ENCODE peak calls at places on chromosomes 7 and 10, in nine cellular contexts. One of them, this sample, is unnamed.

GRCh38 chr7:44257618-44258422 is 57.0 kb downstream of the YKT6 start:
- DNase-seq in heart right ventricle: peak
- DNase-seq in activated effector memory CD4-positive, alpha-beta T cell treated with Interleukin-2 at 50 U/mL for 16 hours: peak
- DNase-seq in Calu3: peak
- DNase-seq in naive thymus-derived CD8-positive, alpha-beta T cell: peak
- DNase-seq in activated naive CD4-positive, alpha-beta T cell treated with anti-CD3 and anti-CD28 coated beads, Interleukin-2, amount 10 ng/mL, durations not matched to agents 7 days and 5 days: peak
- DNase-seq in T-cell: peak
- DNase-seq in progenitor cell of endocrine pancreas: no peak
- DNase-seq in fibroblast of pulmonary artery: peak
- DNase-seq in this sample: peak

GRCh38 chr7:77331938-77332695 is 84.0 kb downstream of the GSAP start:
- DNase-seq in fibroblast of pulmonary artery: peak
- DNase-seq in heart right ventricle: peak
- DNase-seq in activated naive CD4-positive, alpha-beta T cell treated with anti-CD3 and anti-CD28 coated beads, Interleukin-2, amount 10 ng/mL, durations not matched to agents 7 days and 5 days: peak
- DNase-seq in T-cell: peak
- DNase-seq in Calu3: peak
- DNase-seq in naive thymus-derived CD8-positive, alpha-beta T cell: no peak
- DNase-seq in activated effector memory CD4-positive, alpha-beta T cell treated with Interleukin-2 at 50 U/mL for 16 hours: no peak
- DNase-seq in progenitor cell of endocrine pancreas: peak
- DNase-seq in this sample: no peak

GRCh38 chr7:127409629-127410028 is 17.1 kb upstream of the ZNF800 start:
- DNase-seq in fibroblast of pulmonary artery: peak
- DNase-seq in Calu3: no peak
- DNase-seq in heart right ventricle: no peak
- DNase-seq in progenitor cell of endocrine pancreas: no peak
- DNase-seq in T-cell: no peak
- DNase-seq in naive thymus-derived CD8-positive, alpha-beta T cell: no peak
- DNase-seq in activated effector memory CD4-positive, alpha-beta T cell treated with Interleukin-2 at 50 U/mL for 16 hours: no peak
- DNase-seq in activated naive CD4-positive, alpha-beta T cell treated with anti-CD3 and anti-CD28 coated beads, Interleukin-2, amount 10 ng/mL, durations not matched to agents 7 days and 5 days: no peak
- DNase-seq in this sample: no peak

GRCh38 chr7:135333196-135333595 is 99.6 kb downstream of the STRA8 start:
- DNase-seq in naive thymus-derived CD8-positive, alpha-beta T cell: no peak
- DNase-seq in activated effector memory CD4-positive, alpha-beta T cell treated with Interleukin-2 at 50 U/mL for 16 hours: no peak
- DNase-seq in fibroblast of pulmonary artery: peak
- DNase-seq in heart right ventricle: no peak
- DNase-seq in Calu3: no peak
- DNase-seq in T-cell: no peak
- DNase-seq in progenitor cell of endocrine pancreas: no peak
- DNase-seq in activated naive CD4-positive, alpha-beta T cell treated with anti-CD3 and anti-CD28 coated beads, Interleukin-2, amount 10 ng/mL, durations not matched to agents 7 days and 5 days: no peak
- DNase-seq in this sample: no peak

GRCh38 chr10:11058965-11059364 is 41.3 kb downstream of the CELF2 start:
- DNase-seq in T-cell: no peak
- DNase-seq in Calu3: no peak
- DNase-seq in fibroblast of pulmonary artery: peak
- DNase-seq in activated naive CD4-positive, alpha-beta T cell treated with anti-CD3 and anti-CD28 coated beads, Interleukin-2, amount 10 ng/mL, durations not matched to agents 7 days and 5 days: no peak
- DNase-seq in naive thymus-derived CD8-positive, alpha-beta T cell: no peak
- DNase-seq in activated effector memory CD4-positive, alpha-beta T cell treated with Interleukin-2 at 50 U/mL for 16 hours: no peak
- DNase-seq in progenitor cell of endocrine pancreas: no peak
- DNase-seq in heart right ventricle: no peak
- DNase-seq in this sample: no peak

GRCh38 chr10:16993186-16993585 is 136.4 kb downstream of the CUBN start:
- DNase-seq in heart right ventricle: no peak
- DNase-seq in activated effector memory CD4-positive, alpha-beta T cell treated with Interleukin-2 at 50 U/mL for 16 hours: no peak
- DNase-seq in T-cell: no peak
- DNase-seq in fibroblast of pulmonary artery: no peak
- DNase-seq in activated naive CD4-positive, alpha-beta T cell treated with anti-CD3 and anti-CD28 coated beads, Interleukin-2, amount 10 ng/mL, durations not matched to agents 7 days and 5 days: no peak
- DNase-seq in progenitor cell of endocrine pancreas: no peak
- DNase-seq in naive thymus-derived CD8-positive, alpha-beta T cell: no peak
- DNase-seq in Calu3: no peak
- DNase-seq in this sample: no peak

GRCh38 chr7:1176891-1177373 is 16.9 kb upstream of the ZFAND2A start:
- DNase-seq in activated naive CD4-positive, alpha-beta T cell treated with anti-CD3 and anti-CD28 coated beads, Interleukin-2, amount 10 ng/mL, durations not matched to agents 7 days and 5 days: peak
- DNase-seq in naive thymus-derived CD8-positive, alpha-beta T cell: peak
- DNase-seq in heart right ventricle: peak
- DNase-seq in T-cell: peak
- DNase-seq in fibroblast of pulmonary artery: peak
- DNase-seq in progenitor cell of endocrine pancreas: peak
- DNase-seq in Calu3: peak
- DNase-seq in activated effector memory CD4-positive, alpha-beta T cell treated with Interleukin-2 at 50 U/mL for 16 hours: peak
- DNase-seq in this sample: peak

GRCh38 chr10:100303724-100304319 is 17.3 kb upstream of the BLOC1S2 start:
- DNase-seq in naive thymus-derived CD8-positive, alpha-beta T cell: no peak
- DNase-seq in Calu3: no peak
- DNase-seq in T-cell: no peak
- DNase-seq in activated naive CD4-positive, alpha-beta T cell treated with anti-CD3 and anti-CD28 coated beads, Interleukin-2, amount 10 ng/mL, durations not matched to agents 7 days and 5 days: no peak
- DNase-seq in fibroblast of pulmonary artery: peak
- DNase-seq in activated effector memory CD4-positive, alpha-beta T cell treated with Interleukin-2 at 50 U/mL for 16 hours: no peak
- DNase-seq in progenitor cell of endocrine pancreas: no peak
- DNase-seq in heart right ventricle: no peak
- DNase-seq in this sample: no peak

GRCh38 chr7:7595451-7595850 is 28.8 kb downstream of the MIOS start:
- DNase-seq in fibroblast of pulmonary artery: peak
- DNase-seq in naive thymus-derived CD8-positive, alpha-beta T cell: no peak
- DNase-seq in activated naive CD4-positive, alpha-beta T cell treated with anti-CD3 and anti-CD28 coated beads, Interleukin-2, amount 10 ng/mL, durations not matched to agents 7 days and 5 days: no peak
- DNase-seq in progenitor cell of endocrine pancreas: no peak
- DNase-seq in activated effector memory CD4-positive, alpha-beta T cell treated with Interleukin-2 at 50 U/mL for 16 hours: no peak
- DNase-seq in heart right ventricle: no peak
- DNase-seq in T-cell: no peak
- DNase-seq in Calu3: no peak
- DNase-seq in this sample: no peak

GRCh38 chr7:47941136-47941844 is 7.0 kb downstream of the PKD1L1 start:
- DNase-seq in heart right ventricle: no peak
- DNase-seq in progenitor cell of endocrine pancreas: no peak
- DNase-seq in Calu3: no peak
- DNase-seq in activated effector memory CD4-positive, alpha-beta T cell treated with Interleukin-2 at 50 U/mL for 16 hours: no peak
- DNase-seq in T-cell: no peak
- DNase-seq in naive thymus-derived CD8-positive, alpha-beta T cell: no peak
- DNase-seq in activated naive CD4-positive, alpha-beta T cell treated with anti-CD3 and anti-CD28 coated beads, Interleukin-2, amount 10 ng/mL, durations not matched to agents 7 days and 5 days: no peak
- DNase-seq in fibroblast of pulmonary artery: peak
- DNase-seq in this sample: no peak

GRCh38 chr7:86939197-86939814 is 120.1 kb downstream of the ELAPOR2 start:
- DNase-seq in naive thymus-derived CD8-positive, alpha-beta T cell: peak
- DNase-seq in Calu3: peak
- DNase-seq in fibroblast of pulmonary artery: peak
- DNase-seq in activated naive CD4-positive, alpha-beta T cell treated with anti-CD3 and anti-CD28 coated beads, Interleukin-2, amount 10 ng/mL, durations not matched to agents 7 days and 5 days: peak
- DNase-seq in T-cell: no peak
- DNase-seq in heart right ventricle: peak
- DNase-seq in progenitor cell of endocrine pancreas: peak
- DNase-seq in activated effector memory CD4-positive, alpha-beta T cell treated with Interleukin-2 at 50 U/mL for 16 hours: no peak
- DNase-seq in this sample: no peak

GRCh38 chr7:101630591-101630990 is 1.5 kb upstream of the MYL10 start:
- DNase-seq in activated naive CD4-positive, alpha-beta T cell treated with anti-CD3 and anti-CD28 coated beads, Interleukin-2, amount 10 ng/mL, durations not matched to agents 7 days and 5 days: no peak
- DNase-seq in activated effector memory CD4-positive, alpha-beta T cell treated with Interleukin-2 at 50 U/mL for 16 hours: no peak
- DNase-seq in naive thymus-derived CD8-positive, alpha-beta T cell: no peak
- DNase-seq in Calu3: no peak
- DNase-seq in progenitor cell of endocrine pancreas: no peak
- DNase-seq in fibroblast of pulmonary artery: peak
- DNase-seq in heart right ventricle: no peak
- DNase-seq in T-cell: no peak
- DNase-seq in this sample: no peak

GRCh38 chr7:147245274-147245673 is 1128.7 kb downstream of the CNTNAP2 start:
- DNase-seq in Calu3: peak
- DNase-seq in heart right ventricle: peak
- DNase-seq in progenitor cell of endocrine pancreas: no peak
- DNase-seq in activated naive CD4-positive, alpha-beta T cell treated with anti-CD3 and anti-CD28 coated beads, Interleukin-2, amount 10 ng/mL, durations not matched to agents 7 days and 5 days: peak
- DNase-seq in naive thymus-derived CD8-positive, alpha-beta T cell: no peak
- DNase-seq in fibroblast of pulmonary artery: peak
- DNase-seq in activated effector memory CD4-positive, alpha-beta T cell treated with Interleukin-2 at 50 U/mL for 16 hours: no peak
- DNase-seq in T-cell: no peak
- DNase-seq in this sample: no peak

GRCh38 chr7:158820656-158821055 is 8.7 kb downstream of the ESYT2 start:
- DNase-seq in heart right ventricle: no peak
- DNase-seq in T-cell: no peak
- DNase-seq in Calu3: no peak
- DNase-seq in progenitor cell of endocrine pancreas: no peak
- DNase-seq in activated naive CD4-positive, alpha-beta T cell treated with anti-CD3 and anti-CD28 coated beads, Interleukin-2, amount 10 ng/mL, durations not matched to agents 7 days and 5 days: no peak
- DNase-seq in fibroblast of pulmonary artery: no peak
- DNase-seq in naive thymus-derived CD8-positive, alpha-beta T cell: no peak
- DNase-seq in activated effector memory CD4-positive, alpha-beta T cell treated with Interleukin-2 at 50 U/mL for 16 hours: no peak
- DNase-seq in this sample: no peak

GRCh38 chr10:1529806-1530413 is 207.4 kb downstream of the ADARB2 start:
- DNase-seq in progenitor cell of endocrine pancreas: no peak
- DNase-seq in activated naive CD4-positive, alpha-beta T cell treated with anti-CD3 and anti-CD28 coated beads, Interleukin-2, amount 10 ng/mL, durations not matched to agents 7 days and 5 days: no peak
- DNase-seq in fibroblast of pulmonary artery: no peak
- DNase-seq in T-cell: no peak
- DNase-seq in naive thymus-derived CD8-positive, alpha-beta T cell: no peak
- DNase-seq in activated effector memory CD4-positive, alpha-beta T cell treated with Interleukin-2 at 50 U/mL for 16 hours: no peak
- DNase-seq in Calu3: no peak
- DNase-seq in heart right ventricle: no peak
- DNase-seq in this sample: no peak

GRCh38 chr10:119412244-119412750 is 130.2 kb downstream of the RGS10 start:
- DNase-seq in T-cell: no peak
- DNase-seq in activated effector memory CD4-positive, alpha-beta T cell treated with Interleukin-2 at 50 U/mL for 16 hours: no peak
- DNase-seq in activated naive CD4-positive, alpha-beta T cell treated with anti-CD3 and anti-CD28 coated beads, Interleukin-2, amount 10 ng/mL, durations not matched to agents 7 days and 5 days: no peak
- DNase-seq in progenitor cell of endocrine pancreas: no peak
- DNase-seq in heart right ventricle: peak
- DNase-seq in naive thymus-derived CD8-positive, alpha-beta T cell: no peak
- DNase-seq in fibroblast of pulmonary artery: peak
- DNase-seq in Calu3: peak
- DNase-seq in this sample: peak

GRCh38 chr10:102753724-102754123 is 10.0 kb downstream of the WBP1L start:
- DNase-seq in heart right ventricle: no peak
- DNase-seq in progenitor cell of endocrine pancreas: no peak
- DNase-seq in naive thymus-derived CD8-positive, alpha-beta T cell: no peak
- DNase-seq in Calu3: no peak
- DNase-seq in activated effector memory CD4-positive, alpha-beta T cell treated with Interleukin-2 at 50 U/mL for 16 hours: no peak
- DNase-seq in fibroblast of pulmonary artery: no peak
- DNase-seq in T-cell: no peak
- DNase-seq in activated naive CD4-positive, alpha-beta T cell treated with anti-CD3 and anti-CD28 coated beads, Interleukin-2, amount 10 ng/mL, durations not matched to agents 7 days and 5 days: no peak
- DNase-seq in this sample: no peak

GRCh38 chr7:2929321-2930201 is 85.5 kb upstream of the GNA12 start:
- DNase-seq in heart right ventricle: no peak
- DNase-seq in activated effector memory CD4-positive, alpha-beta T cell treated with Interleukin-2 at 50 U/mL for 16 hours: no peak
- DNase-seq in fibroblast of pulmonary artery: no peak
- DNase-seq in naive thymus-derived CD8-positive, alpha-beta T cell: no peak
- DNase-seq in activated naive CD4-positive, alpha-beta T cell treated with anti-CD3 and anti-CD28 coated beads, Interleukin-2, amount 10 ng/mL, durations not matched to agents 7 days and 5 days: peak
- DNase-seq in Calu3: no peak
- DNase-seq in T-cell: no peak
- DNase-seq in progenitor cell of endocrine pancreas: no peak
- DNase-seq in this sample: peak

GRCh38 chr10:132275426-132276178 is 32.1 kb downstream of the STK32C start:
- DNase-seq in naive thymus-derived CD8-positive, alpha-beta T cell: no peak
- DNase-seq in activated naive CD4-positive, alpha-beta T cell treated with anti-CD3 and anti-CD28 coated beads, Interleukin-2, amount 10 ng/mL, durations not matched to agents 7 days and 5 days: no peak
- DNase-seq in heart right ventricle: no peak
- DNase-seq in T-cell: no peak
- DNase-seq in activated effector memory CD4-positive, alpha-beta T cell treated with Interleukin-2 at 50 U/mL for 16 hours: no peak
- DNase-seq in progenitor cell of endocrine pancreas: no peak
- DNase-seq in fibroblast of pulmonary artery: no peak
- DNase-seq in Calu3: no peak
- DNase-seq in this sample: peak

GRCh38 chr7:51127618-51127904 is 189.0 kb downstream of the COBL start:
- DNase-seq in fibroblast of pulmonary artery: no peak
- DNase-seq in naive thymus-derived CD8-positive, alpha-beta T cell: no peak
- DNase-seq in T-cell: no peak
- DNase-seq in heart right ventricle: no peak
- DNase-seq in activated naive CD4-positive, alpha-beta T cell treated with anti-CD3 and anti-CD28 coated beads, Interleukin-2, amount 10 ng/mL, durations not matched to agents 7 days and 5 days: no peak
- DNase-seq in activated effector memory CD4-positive, alpha-beta T cell treated with Interleukin-2 at 50 U/mL for 16 hours: no peak
- DNase-seq in progenitor cell of endocrine pancreas: no peak
- DNase-seq in Calu3: no peak
- DNase-seq in this sample: no peak